ENCODE peak calls at places on chromosomes 12 and 14, in eight cellular contexts. One of them, this sample, is unnamed.

GRCh38 chr14:44316647-44317432 is 190.2 kb downstream of the FSCB start:
- DNase-seq in HCT116: peak; percentile 86
- DNase-seq in neuronal stem cell: no peak
- DNase-seq in astrocyte: peak; percentile 98
- DNase-seq in PC-3: peak; percentile 98
- DNase-seq in SK-N-SH: no peak
- DNase-seq in IMR-90: peak; percentile 93
- DNase-seq in neural progenitor cell: no peak
- DNase-seq in this sample: peak; percentile 97

GRCh38 chr12:55743131-55743921 is 404 bp downstream of the GDF11 start:
- DNase-seq in HCT116: no peak
- DNase-seq in neuronal stem cell: peak; percentile 75
- DNase-seq in astrocyte: peak; percentile 47
- DNase-seq in PC-3: peak; percentile 67
- DNase-seq in SK-N-SH: peak; percentile 91
- DNase-seq in IMR-90: peak; percentile 68
- DNase-seq in neural progenitor cell: peak; percentile 95
- DNase-seq in this sample: peak; percentile 82

GRCh38 chr12:8773456-8773855 is 49.0 kb upstream of the A2ML1 start:
- DNase-seq in HCT116: no peak
- DNase-seq in neuronal stem cell: no peak
- DNase-seq in astrocyte: no peak
- DNase-seq in PC-3: no peak
- DNase-seq in SK-N-SH: no peak
- DNase-seq in IMR-90: no peak
- DNase-seq in neural progenitor cell: no peak
- DNase-seq in this sample: no peak

GRCh38 chr12:20946732-20947131 is 136.2 kb downstream of the SLCO1B3 start:
- DNase-seq in HCT116: peak; percentile 6
- DNase-seq in neuronal stem cell: no peak
- DNase-seq in astrocyte: no peak
- DNase-seq in PC-3: peak; percentile 43
- DNase-seq in SK-N-SH: peak; percentile 5
- DNase-seq in IMR-90: no peak
- DNase-seq in neural progenitor cell: peak; percentile 69
- DNase-seq in this sample: no peak

GRCh38 chr12:1972856-1973317 is 31.4 kb downstream of the DCP1B start:
- DNase-seq in HCT116: no peak
- DNase-seq in neuronal stem cell: no peak
- DNase-seq in astrocyte: peak; percentile 37
- DNase-seq in PC-3: no peak
- DNase-seq in SK-N-SH: no peak
- DNase-seq in IMR-90: peak; percentile 63
- DNase-seq in neural progenitor cell: no peak
- DNase-seq in this sample: peak; percentile 71

GRCh38 chr14:103123634-103124500 is 606 bp downstream of the TNFAIP2 start:
- DNase-seq in HCT116: no peak
- DNase-seq in neuronal stem cell: no peak
- DNase-seq in astrocyte: no peak
- DNase-seq in PC-3: peak; percentile 44
- DNase-seq in SK-N-SH: no peak
- DNase-seq in IMR-90: no peak
- DNase-seq in neural progenitor cell: peak; percentile 61
- DNase-seq in this sample: peak; percentile 56

GRCh38 chr14:86038401-86038985 is 508.5 kb downstream of the FLRT2 start:
- DNase-seq in HCT116: no peak
- DNase-seq in neuronal stem cell: peak; percentile 17
- DNase-seq in astrocyte: peak; percentile 20
- DNase-seq in PC-3: peak; percentile 42
- DNase-seq in SK-N-SH: peak; percentile 11
- DNase-seq in IMR-90: peak; percentile 62
- DNase-seq in neural progenitor cell: peak; percentile 55
- DNase-seq in this sample: peak; percentile 49

GRCh38 chr14:38256358-38256840 is 506 bp upstream of the CLEC14A start:
- DNase-seq in HCT116: no peak
- DNase-seq in neuronal stem cell: no peak
- DNase-seq in astrocyte: no peak
- DNase-seq in PC-3: no peak
- DNase-seq in SK-N-SH: no peak
- DNase-seq in IMR-90: peak; percentile 54
- DNase-seq in neural progenitor cell: peak; percentile 31
- DNase-seq in this sample: peak; percentile 86

GRCh38 chr12:54229624-54230212 is 40.9 kb upstream of the SMUG1 start:
- DNase-seq in HCT116: peak; percentile 60
- DNase-seq in neuronal stem cell: no peak
- DNase-seq in astrocyte: peak; percentile 97
- DNase-seq in PC-3: peak; percentile 88
- DNase-seq in SK-N-SH: no peak
- DNase-seq in IMR-90: peak; percentile 99
- DNase-seq in neural progenitor cell: no peak
- DNase-seq in this sample: peak; percentile 97

GRCh38 chr12:12070674-12071661 is at the start of gene BCL2L14:
- DNase-seq in HCT116: no peak
- DNase-seq in neuronal stem cell: no peak
- DNase-seq in astrocyte: peak; percentile 12
- DNase-seq in PC-3: peak; percentile 30
- DNase-seq in SK-N-SH: no peak
- DNase-seq in IMR-90: no peak
- DNase-seq in neural progenitor cell: no peak
- DNase-seq in this sample: peak; percentile 19

GRCh38 chr14:35044939-35045797 is 904 bp upstream of the FAM177A1 start:
- DNase-seq in HCT116: no peak
- DNase-seq in neuronal stem cell: no peak
- DNase-seq in astrocyte: peak; percentile 56
- DNase-seq in PC-3: no peak
- DNase-seq in SK-N-SH: peak; percentile 22
- DNase-seq in IMR-90: peak; percentile 62
- DNase-seq in neural progenitor cell: no peak
- DNase-seq in this sample: no peak

GRCh38 chr12:120101182-120101581 is 15.4 kb downstream of the RAB35 start:
- DNase-seq in HCT116: no peak
- DNase-seq in neuronal stem cell: no peak
- DNase-seq in astrocyte: no peak
- DNase-seq in PC-3: no peak
- DNase-seq in SK-N-SH: peak; percentile 80
- DNase-seq in IMR-90: no peak
- DNase-seq in neural progenitor cell: no peak
- DNase-seq in this sample: no peak

GRCh38 chr12:93022603-93023340 is 93.7 kb upstream of the EEA1 start:
- DNase-seq in HCT116: no peak
- DNase-seq in neuronal stem cell: no peak
- DNase-seq in astrocyte: peak; percentile 68
- DNase-seq in PC-3: no peak
- DNase-seq in SK-N-SH: no peak
- DNase-seq in IMR-90: peak; percentile 41
- DNase-seq in neural progenitor cell: no peak
- DNase-seq in this sample: peak; percentile 64

GRCh38 chr14:100135784-100136183 is 23.7 kb downstream of the DEGS2 start:
- DNase-seq in HCT116: no peak
- DNase-seq in neuronal stem cell: no peak
- DNase-seq in astrocyte: no peak
- DNase-seq in PC-3: no peak
- DNase-seq in SK-N-SH: peak; percentile 30
- DNase-seq in IMR-90: no peak
- DNase-seq in neural progenitor cell: no peak
- DNase-seq in this sample: no peak

GRCh38 chr14:100132161-100132902 is 27.1 kb downstream of the DEGS2 start:
- DNase-seq in HCT116: no peak
- DNase-seq in neuronal stem cell: no peak
- DNase-seq in astrocyte: no peak
- DNase-seq in PC-3: no peak
- DNase-seq in SK-N-SH: peak; percentile 58
- DNase-seq in IMR-90: no peak
- DNase-seq in neural progenitor cell: no peak
- DNase-seq in this sample: no peak

GRCh38 chr14:100132903-100133510 is 26.4 kb downstream of the DEGS2 start:
- DNase-seq in HCT116: no peak
- DNase-seq in neuronal stem cell: no peak
- DNase-seq in astrocyte: no peak
- DNase-seq in PC-3: no peak
- DNase-seq in SK-N-SH: peak; percentile 86
- DNase-seq in IMR-90: no peak
- DNase-seq in neural progenitor cell: no peak
- DNase-seq in this sample: no peak

GRCh38 chr14:100135073-100135472 is 24.4 kb downstream of the DEGS2 start:
- DNase-seq in HCT116: no peak
- DNase-seq in neuronal stem cell: no peak
- DNase-seq in astrocyte: no peak
- DNase-seq in PC-3: no peak
- DNase-seq in SK-N-SH: no peak
- DNase-seq in IMR-90: no peak
- DNase-seq in neural progenitor cell: no peak
- DNase-seq in this sample: no peak

GRCh38 chr14:100134591-100134990 is 24.9 kb downstream of the DEGS2 start:
- DNase-seq in HCT116: no peak
- DNase-seq in neuronal stem cell: no peak
- DNase-seq in astrocyte: no peak
- DNase-seq in PC-3: no peak
- DNase-seq in SK-N-SH: no peak
- DNase-seq in IMR-90: no peak
- DNase-seq in neural progenitor cell: no peak
- DNase-seq in this sample: no peak
- H2AFZ ChIP-seq in HCT116: no peak overlapping the region
- H2AFZ ChIP-seq in neuronal stem cell: no peak overlapping the region
- H2AFZ ChIP-seq in astrocyte: no peak overlapping the region
- H2AFZ ChIP-seq in PC-3: no peak overlapping the region
- H2AFZ ChIP-seq in SK-N-SH: no peak overlapping the region
- H2AFZ ChIP-seq in IMR-90: no peak overlapping the region
- H2AFZ ChIP-seq in neural progenitor cell: no peak overlapping the region
- H2AFZ ChIP-seq in this sample: no peak overlapping the region

GRCh38 chr14:99786423-99787051 is 6.7 kb upstream of the EML1 start:
- DNase-seq in HCT116: no peak
- DNase-seq in neuronal stem cell: no peak
- DNase-seq in astrocyte: no peak
- DNase-seq in PC-3: no peak
- DNase-seq in SK-N-SH: no peak
- DNase-seq in IMR-90: no peak
- DNase-seq in neural progenitor cell: no peak
- DNase-seq in this sample: no peak
- H3K9ac ChIP-seq in HCT116: no peak overlapping the region
- H3K9ac ChIP-seq in neuronal stem cell: no peak overlapping the region
- H3K9ac ChIP-seq in astrocyte: no peak overlapping the region
- H3K9ac ChIP-seq in PC-3: no peak overlapping the region
- H3K9ac ChIP-seq in SK-N-SH: no peak overlapping the region
- H3K9ac ChIP-seq in IMR-90: no peak overlapping the region
- H3K9ac ChIP-seq in neural progenitor cell: no peak overlapping the region
- H3K9ac ChIP-seq in this sample: no peak overlapping the region

DNA sequence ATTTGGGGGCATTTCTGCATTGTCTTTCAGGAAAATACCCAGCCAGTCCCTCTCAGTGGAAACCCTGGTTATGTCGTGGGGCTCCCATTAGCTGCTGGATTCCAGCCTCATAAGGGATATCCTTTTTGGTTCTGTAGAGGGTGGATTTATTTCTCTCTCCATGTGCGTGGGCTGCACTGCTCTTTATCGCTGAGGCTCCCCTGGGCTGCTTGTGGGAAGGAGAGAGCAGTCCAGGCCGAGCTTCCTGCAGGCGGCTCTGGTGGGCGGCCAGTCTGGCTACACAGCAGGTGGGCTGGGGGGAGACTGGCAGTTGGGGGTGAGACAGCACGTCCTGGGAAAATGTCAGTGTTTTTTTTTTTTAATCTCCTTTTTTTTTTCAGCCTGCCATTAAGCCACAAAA is 27.6 kb downstream of the TCTN1 start:
- DNase-seq in HCT116: no peak
- DNase-seq in neuronal stem cell: peak; percentile 8
- DNase-seq in astrocyte: peak; percentile 49
- DNase-seq in PC-3: no peak
- DNase-seq in SK-N-SH: no peak
- DNase-seq in IMR-90: peak; percentile 23
- DNase-seq in neural progenitor cell: peak; percentile 44
- DNase-seq in this sample: no peak
- H2AFZ ChIP-seq in HCT116: no peak overlapping the region
- H2AFZ ChIP-seq in neuronal stem cell: no peak overlapping the region
- H2AFZ ChIP-seq in astrocyte: no peak overlapping the region
- H2AFZ ChIP-seq in PC-3: no peak overlapping the region
- H2AFZ ChIP-seq in SK-N-SH: no peak overlapping the region
- H2AFZ ChIP-seq in IMR-90: peak overlapping the region; percentile 43
- H2AFZ ChIP-seq in neural progenitor cell: no peak overlapping the region
- H2AFZ ChIP-seq in this sample: no peak overlapping the region

GRCh38 chr12:89427508-89428156 is 75.3 kb upstream of the DUSP6 start:
- DNase-seq in HCT116: no peak
- DNase-seq in neuronal stem cell: no peak
- DNase-seq in astrocyte: no peak
- DNase-seq in PC-3: no peak
- DNase-seq in SK-N-SH: no peak
- DNase-seq in IMR-90: no peak
- DNase-seq in neural progenitor cell: no peak
- DNase-seq in this sample: peak; percentile 52
- H3K9ac ChIP-seq in HCT116: no peak overlapping the region
- H3K9ac ChIP-seq in neuronal stem cell: no peak overlapping the region
- H3K9ac ChIP-seq in astrocyte: no peak overlapping the region
- H3K9ac ChIP-seq in PC-3: no peak overlapping the region
- H3K9ac ChIP-seq in SK-N-SH: no peak overlapping the region
- H3K9ac ChIP-seq in IMR-90: no peak overlapping the region
- H3K9ac ChIP-seq in neural progenitor cell: no peak overlapping the region
- H3K9ac ChIP-seq in this sample: no peak overlapping the region

GRCh38 chr12:18436163-18436562 is 174.8 kb downstream of the PIK3C2G start:
- DNase-seq in HCT116: no peak
- DNase-seq in neuronal stem cell: no peak
- DNase-seq in astrocyte: peak; percentile 4
- DNase-seq in PC-3: no peak
- DNase-seq in SK-N-SH: no peak
- DNase-seq in IMR-90: no peak
- DNase-seq in neural progenitor cell: no peak
- DNase-seq in this sample: no peak

GRCh38 chr12:18443768-18444437 is 182.6 kb downstream of the PIK3C2G start:
- DNase-seq in HCT116: no peak
- DNase-seq in neuronal stem cell: no peak
- DNase-seq in astrocyte: peak; percentile 60
- DNase-seq in PC-3: peak; percentile 67
- DNase-seq in SK-N-SH: no peak
- DNase-seq in IMR-90: peak; percentile 26
- DNase-seq in neural progenitor cell: no peak
- DNase-seq in this sample: no peak

GRCh38 chr12:18439541-18439940 is 178.2 kb downstream of the PIK3C2G start:
- DNase-seq in HCT116: no peak
- DNase-seq in neuronal stem cell: no peak
- DNase-seq in astrocyte: peak; percentile 55
- DNase-seq in PC-3: peak; percentile 44
- DNase-seq in SK-N-SH: no peak
- DNase-seq in IMR-90: peak; percentile 91
- DNase-seq in neural progenitor cell: no peak
- DNase-seq in this sample: peak; percentile 44
- H2AFZ ChIP-seq in HCT116: no peak overlapping the region
- H2AFZ ChIP-seq in neuronal stem cell: no peak overlapping the region
- H2AFZ ChIP-seq in astrocyte: no peak overlapping the region
- H2AFZ ChIP-seq in PC-3: no peak overlapping the region
- H2AFZ ChIP-seq in SK-N-SH: peak overlapping the region; percentile 9
- H2AFZ ChIP-seq in IMR-90: no peak overlapping the region
- H2AFZ ChIP-seq in neural progenitor cell: no peak overlapping the region
- H2AFZ ChIP-seq in this sample: no peak overlapping the region

DNA sequence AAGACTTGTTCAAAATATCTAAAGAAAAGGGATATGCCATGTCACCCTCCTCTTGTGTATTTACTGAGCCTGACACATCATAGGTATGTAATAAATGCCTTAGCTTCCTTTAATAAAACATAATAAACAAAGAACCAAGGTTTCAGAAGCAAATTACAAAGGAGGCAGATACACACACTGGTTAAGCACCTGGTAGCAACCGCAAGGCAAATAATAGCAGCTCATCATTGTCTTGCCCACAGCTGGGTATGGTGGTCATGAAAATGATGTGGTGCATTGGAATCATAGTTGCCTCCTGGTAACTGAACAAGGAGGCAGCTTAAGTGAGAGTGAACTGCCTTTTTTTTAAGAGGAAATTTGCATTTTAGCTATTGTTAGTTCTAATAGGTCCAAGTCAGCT is 39.0 kb downstream of the PAX9 start:
- DNase-seq in HCT116: no peak
- DNase-seq in neuronal stem cell: no peak
- DNase-seq in astrocyte: no peak
- DNase-seq in PC-3: peak; percentile 73
- DNase-seq in SK-N-SH: no peak
- DNase-seq in IMR-90: no peak
- DNase-seq in neural progenitor cell: no peak
- DNase-seq in this sample: no peak
- H3K9ac ChIP-seq in HCT116: no peak overlapping the region
- H3K9ac ChIP-seq in neuronal stem cell: no peak overlapping the region
- H3K9ac ChIP-seq in astrocyte: no peak overlapping the region
- H3K9ac ChIP-seq in PC-3: no peak overlapping the region
- H3K9ac ChIP-seq in SK-N-SH: no peak overlapping the region
- H3K9ac ChIP-seq in IMR-90: no peak overlapping the region
- H3K9ac ChIP-seq in neural progenitor cell: no peak overlapping the region
- H3K9ac ChIP-seq in this sample: no peak overlapping the region